ENCODE peak calls at places on chromosome 7, in four cellular contexts. T, P, E and N are unnamed samples.

GRCh38 chr7:123749537-123749857 is 694 bp upstream of the WASL start:
- DNase-seq in T (peak; percentile 73), P (peak; percentile 16), E (peak; percentile 67), N (peak; percentile 67)

GRCh38 chr7:1301812-1302310 is 69.2 kb downstream of the UNCX start:
- DNase-seq in T (no peak), P (no peak), E (no peak), N (no peak)

GRCh38 chr7:92625617-92626016 is 35.4 kb upstream of the FAM133B start:
- DNase-seq in T (no peak), P (no peak), E (peak; percentile 33), N (no peak)

GRCh38 chr7:55240418-55241142 is 124.6 kb upstream of the LANCL2 start:
- DNase-seq in T (no peak), P (no peak), E (no peak), N (no peak)

GRCh38 chr7:123401295-123401694 is 133.1 kb downstream of the IQUB start:
- DNase-seq in T (no peak), P (no peak), E (no peak), N (no peak)

GRCh38 chr7:158582089-158582456 is 5.5 kb downstream of the PTPRN2 start:
- DNase-seq in T (no peak), P (no peak), E (no peak), N (no peak)

GRCh38 chr7:24869572-24869971 is 110.4 kb downstream of the OSBPL3 start:
- DNase-seq in T (peak; percentile 10), P (no peak), E (no peak), N (no peak)

GRCh38 chr7:124263232-124263827 is 230.5 kb upstream of the TMEM229A start:
- DNase-seq in T (no peak), P (no peak), E (peak; percentile 54), N (no peak)

GRCh38 chr7:16803881-16804673 is 722 bp downstream of the AGR2 start:
- DNase-seq in T (peak; percentile 46), P (no peak), E (peak; percentile 19), N (no peak)

GRCh38 chr7:106757846-106758245 is 96.9 kb upstream of the CCDC71L start:
- DNase-seq in T (peak; percentile 61), P (no peak), E (peak; percentile 64), N (peak; percentile 82)

GRCh38 chr7:21946228-21946709 is 570 bp upstream of the CDCA7L start:
- DNase-seq in T (no peak), P (no peak), E (no peak), N (no peak)

GRCh38 chr7:149027560-149028345 is 552 bp downstream of the PDIA4 start:
- DNase-seq in T (no peak), P (no peak), E (peak; percentile 41), N (no peak)

GRCh38 chr7:112361154-112361553 is 89.1 kb upstream of the IFRD1 start:
- DNase-seq in T (no peak), P (no peak), E (no peak), N (peak; percentile 94)

GRCh38 chr7:5419523-5420107 is 4.0 kb downstream of the TNRC18 start:
- DNase-seq in T (no peak), P (no peak), E (no peak), N (no peak)

GRCh38 chr7:101985646-101986199 is 168.3 kb downstream of the CUX1 start:
- DNase-seq in T (no peak), P (no peak), E (no peak), N (no peak)

GRCh38 chr7:82950436-82950835 is 212.2 kb downstream of the PCLO start:
- DNase-seq in T (no peak), P (no peak), E (no peak), N (no peak)

GRCh38 chr7:114843102-114843501 is 78.8 kb upstream of the MDFIC start:
- DNase-seq in T (no peak), P (no peak), E (no peak), N (no peak)

GRCh38 chr7:82050792-82051191 is 280.9 kb upstream of the HGF start:
- DNase-seq in T (peak; percentile 78), P (no peak), E (peak; percentile 87), N (peak; percentile 60)

GRCh38 chr7:158778476-158778875 is 50.8 kb downstream of the ESYT2 start:
- DNase-seq in T (peak; percentile 62), P (no peak), E (peak; percentile 75), N (peak; percentile 68)

GRCh38 chr7:116776610-116777289 is 85.6 kb upstream of the CAPZA2 start:
- DNase-seq in T (peak; percentile 75), P (no peak), E (peak; percentile 85), N (peak; percentile 72)

GRCh38 chr7:55573526-55573925 is 1.2 kb upstream of the VOPP1 start:
- DNase-seq in T (peak; percentile 47), P (no peak), E (peak; percentile 55), N (no peak)

GRCh38 chr7:93574646-93575554 is at the start of gene CALCR:
- DNase-seq in T (no peak), P (no peak), E (no peak), N (no peak)

GRCh38 chr7:105703207-105703930 is 122.1 kb upstream of the EFCAB10 start:
- DNase-seq in T (no peak), P (no peak), E (no peak), N (no peak)

GRCh38 chr7:39697481-39697880 is 74.1 kb downstream of the RALA start:
- DNase-seq in T (no peak), P (no peak), E (no peak), N (no peak)

GRCh38 chr7:127953966-127954365 is 77.3 kb downstream of the LRRC4 start:
- DNase-seq in T (no peak), P (no peak), E (no peak), N (no peak)

GRCh38 chr7:152882576-152883310 is 123.2 kb downstream of the ACTR3B start:
- DNase-seq in T (no peak), P (no peak), E (no peak), N (no peak)

GRCh38 chr7:33053716-33054115 is 8.9 kb downstream of the NT5C3A start:
- DNase-seq in T (no peak), P (no peak), E (no peak), N (no peak)

GRCh38 chr7:4204530-4205165 is 477.4 kb upstream of the FOXK1 start:
- DNase-seq in T (no peak), P (peak; percentile 31), E (no peak), N (no peak)

GRCh38 chr7:30799206-30799975 is 28.2 kb downstream of the MINDY4 start:
- DNase-seq in T (peak; percentile 99), P (no peak), E (peak; percentile 93), N (peak; percentile 88)